ENCODE peak calls at places on chromosomes 5 and 9, in nine cellular contexts. One of them, this sample, is unnamed.

GRCh38 chr5:175517824-175518450 is 39.6 kb downstream of the SFXN1 start:
- DNase-seq in neural progenitor cell: no peak
- DNase-seq in transverse colon: no peak
- DNase-seq in breast epithelium: no peak
- DNase-seq in prostate gland: no peak
- DNase-seq in ovary: no peak
- DNase-seq in mesendoderm: no peak
- DNase-seq in heart right ventricle: no peak
- DNase-seq in uterus: no peak
- DNase-seq in this sample: no peak

GRCh38 chr5:72799721-72800120 is 16.7 kb upstream of the TNPO1 start:
- DNase-seq in neural progenitor cell: no peak
- DNase-seq in transverse colon: no peak
- DNase-seq in breast epithelium: no peak
- DNase-seq in prostate gland: no peak
- DNase-seq in ovary: no peak
- DNase-seq in mesendoderm: no peak
- DNase-seq in heart right ventricle: no peak
- DNase-seq in uterus: no peak
- DNase-seq in this sample: no peak

GRCh38 chr9:86749530-86750275 is 197.6 kb downstream of the GAS1 start:
- DNase-seq in neural progenitor cell: no peak
- DNase-seq in transverse colon: no peak
- DNase-seq in breast epithelium: no peak
- DNase-seq in prostate gland: no peak
- DNase-seq in ovary: no peak
- DNase-seq in mesendoderm: no peak
- DNase-seq in heart right ventricle: no peak
- DNase-seq in uterus: peak; percentile 66
- DNase-seq in this sample: no peak

GRCh38 chr5:153084476-153084875 is 406.0 kb upstream of the GRIA1 start:
- DNase-seq in neural progenitor cell: no peak
- DNase-seq in transverse colon: no peak
- DNase-seq in breast epithelium: no peak
- DNase-seq in prostate gland: no peak
- DNase-seq in ovary: no peak
- DNase-seq in mesendoderm: no peak
- DNase-seq in heart right ventricle: no peak
- DNase-seq in uterus: no peak
- DNase-seq in this sample: no peak

GRCh38 chr5:139648205-139649081 is at the start of gene CXXC5:
- DNase-seq in neural progenitor cell: peak; percentile 94
- DNase-seq in transverse colon: peak; percentile 90
- DNase-seq in breast epithelium: no peak
- DNase-seq in prostate gland: peak; percentile 82
- DNase-seq in ovary: peak; percentile 49
- DNase-seq in mesendoderm: peak; percentile 94
- DNase-seq in heart right ventricle: peak; percentile 89
- DNase-seq in uterus: peak; percentile 79
- DNase-seq in this sample: peak; percentile 97

GRCh38 chr9:68548241-68548640 is 7.6 kb upstream of the TMEM252 start:
- DNase-seq in neural progenitor cell: no peak
- DNase-seq in transverse colon: no peak
- DNase-seq in breast epithelium: no peak
- DNase-seq in prostate gland: no peak
- DNase-seq in ovary: no peak
- DNase-seq in mesendoderm: no peak
- DNase-seq in heart right ventricle: no peak
- DNase-seq in uterus: no peak
- DNase-seq in this sample: no peak

GRCh38 chr5:147742151-147742550 is 40.4 kb downstream of the JAKMIP2 start:
- DNase-seq in neural progenitor cell: no peak
- DNase-seq in transverse colon: no peak
- DNase-seq in breast epithelium: no peak
- DNase-seq in prostate gland: no peak
- DNase-seq in ovary: no peak
- DNase-seq in mesendoderm: no peak
- DNase-seq in heart right ventricle: no peak
- DNase-seq in uterus: no peak
- DNase-seq in this sample: no peak

GRCh38 chr9:129775443-129775842 is 22.6 kb upstream of the PTGES start:
- DNase-seq in neural progenitor cell: no peak
- DNase-seq in transverse colon: no peak
- DNase-seq in breast epithelium: no peak
- DNase-seq in prostate gland: no peak
- DNase-seq in ovary: no peak
- DNase-seq in mesendoderm: no peak
- DNase-seq in heart right ventricle: no peak
- DNase-seq in uterus: no peak
- DNase-seq in this sample: no peak

GRCh38 chr9:110427497-110428104 is 89.9 kb upstream of the TXNDC8 start:
- DNase-seq in neural progenitor cell: peak; percentile 72
- DNase-seq in transverse colon: peak; percentile 69
- DNase-seq in breast epithelium: no peak
- DNase-seq in prostate gland: no peak
- DNase-seq in ovary: no peak
- DNase-seq in mesendoderm: peak; percentile 71
- DNase-seq in heart right ventricle: peak; percentile 35
- DNase-seq in uterus: no peak
- DNase-seq in this sample: no peak

GRCh38 chr9:21096172-21096900 is 18.6 kb upstream of the IFNB1 start:
- DNase-seq in neural progenitor cell: no peak
- DNase-seq in transverse colon: no peak
- DNase-seq in breast epithelium: no peak
- DNase-seq in prostate gland: no peak
- DNase-seq in ovary: no peak
- DNase-seq in mesendoderm: no peak
- DNase-seq in heart right ventricle: no peak
- DNase-seq in uterus: no peak
- DNase-seq in this sample: no peak

GRCh38 chr5:136772541-136772940 is 407.2 kb upstream of the TRPC7 start:
- DNase-seq in neural progenitor cell: no peak
- DNase-seq in transverse colon: no peak
- DNase-seq in breast epithelium: no peak
- DNase-seq in prostate gland: no peak
- DNase-seq in ovary: no peak
- DNase-seq in mesendoderm: no peak
- DNase-seq in heart right ventricle: no peak
- DNase-seq in uterus: no peak
- DNase-seq in this sample: no peak

GRCh38 chr5:3931976-3932375 is 336.3 kb downstream of the IRX1 start:
- DNase-seq in neural progenitor cell: peak; percentile 21
- DNase-seq in transverse colon: no peak
- DNase-seq in breast epithelium: peak; percentile 79
- DNase-seq in prostate gland: no peak
- DNase-seq in ovary: no peak
- DNase-seq in mesendoderm: no peak
- DNase-seq in heart right ventricle: no peak
- DNase-seq in uterus: no peak
- DNase-seq in this sample: peak; percentile 4

GRCh38 chr5:159909126-159909525 is 7.2 kb upstream of the ADRA1B start:
- DNase-seq in neural progenitor cell: no peak
- DNase-seq in transverse colon: no peak
- DNase-seq in breast epithelium: no peak
- DNase-seq in prostate gland: no peak
- DNase-seq in ovary: no peak
- DNase-seq in mesendoderm: peak; percentile 36
- DNase-seq in heart right ventricle: no peak
- DNase-seq in uterus: no peak
- DNase-seq in this sample: no peak

GRCh38 chr5:159907689-159908088 is 8.6 kb upstream of the ADRA1B start:
- DNase-seq in neural progenitor cell: no peak
- DNase-seq in transverse colon: no peak
- DNase-seq in breast epithelium: no peak
- DNase-seq in prostate gland: no peak
- DNase-seq in ovary: no peak
- DNase-seq in mesendoderm: no peak
- DNase-seq in heart right ventricle: no peak
- DNase-seq in uterus: no peak
- DNase-seq in this sample: no peak

GRCh38 chr5:159906957-159907356 is 9.3 kb upstream of the ADRA1B start:
- DNase-seq in neural progenitor cell: no peak
- DNase-seq in transverse colon: peak; percentile 67
- DNase-seq in breast epithelium: no peak
- DNase-seq in prostate gland: no peak
- DNase-seq in ovary: no peak
- DNase-seq in mesendoderm: no peak
- DNase-seq in heart right ventricle: no peak
- DNase-seq in uterus: no peak
- DNase-seq in this sample: no peak

GRCh38 chr5:159906463-159906862 is 9.8 kb upstream of the ADRA1B start:
- DNase-seq in neural progenitor cell: no peak
- DNase-seq in transverse colon: no peak
- DNase-seq in breast epithelium: no peak
- DNase-seq in prostate gland: no peak
- DNase-seq in ovary: no peak
- DNase-seq in mesendoderm: no peak
- DNase-seq in heart right ventricle: no peak
- DNase-seq in uterus: no peak
- DNase-seq in this sample: no peak

DNA sequence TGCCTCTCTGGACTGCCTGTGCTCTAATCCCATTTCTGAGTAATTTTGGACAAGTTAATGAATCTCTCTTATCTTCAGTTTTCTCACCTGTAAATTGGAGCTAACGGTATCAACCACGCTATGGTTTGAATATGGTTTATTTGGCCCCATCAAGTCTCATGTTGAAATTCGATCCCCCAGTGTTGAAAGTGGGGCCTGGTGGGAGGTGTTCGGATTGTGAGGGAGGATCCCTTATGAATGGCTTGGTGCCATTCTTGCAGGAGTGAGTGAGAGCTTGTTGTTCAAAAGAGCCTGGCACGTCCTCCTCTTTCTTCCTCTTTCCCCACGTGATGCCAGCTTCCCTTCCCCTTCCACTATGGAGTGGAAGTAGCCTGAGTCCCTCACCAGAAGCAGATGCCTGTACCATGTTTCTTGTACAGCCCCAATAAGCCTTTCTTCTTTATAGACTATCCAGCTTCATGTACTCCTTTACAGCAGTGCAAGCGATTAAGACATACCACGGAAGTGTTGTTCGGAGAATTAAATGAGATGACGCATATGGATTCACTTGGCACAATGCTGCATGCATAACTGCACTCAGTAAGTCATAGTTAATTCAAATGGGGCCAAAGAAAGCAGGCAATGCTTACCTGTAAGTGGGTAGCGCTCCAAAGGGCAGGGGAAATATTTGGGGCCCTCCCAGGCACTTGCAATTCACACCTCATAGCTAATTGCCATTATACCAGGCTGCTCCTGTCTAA is 7.9 kb upstream of the ADRA1B start:
- DNase-seq in neural progenitor cell: no peak
- DNase-seq in transverse colon: no peak
- DNase-seq in breast epithelium: no peak
- DNase-seq in prostate gland: no peak
- DNase-seq in ovary: no peak
- DNase-seq in mesendoderm: peak; percentile 14
- DNase-seq in heart right ventricle: no peak
- DNase-seq in uterus: no peak
- DNase-seq in this sample: no peak
- H3K4me1 ChIP-seq in neural progenitor cell: peaks cover 10% of the 10 kb centered on the region
- H3K4me1 ChIP-seq in transverse colon: peaks cover 5% of the 10 kb centered on the region
- H3K4me1 ChIP-seq in breast epithelium: no peaks in the 10 kb centered on the region
- H3K4me1 ChIP-seq in prostate gland: no peaks in the 10 kb centered on the region
- H3K4me1 ChIP-seq in ovary: peaks cover 7% of the 10 kb centered on the region
- H3K4me1 ChIP-seq in mesendoderm: peaks cover 8% of the 10 kb centered on the region
- H3K4me1 ChIP-seq in heart right ventricle: peaks cover 10% of the 10 kb centered on the region
- H3K4me1 ChIP-seq in uterus: no peaks in the 10 kb centered on the region
- H3K4me1 ChIP-seq in this sample: peaks cover 5% of the 10 kb centered on the region

DNA sequence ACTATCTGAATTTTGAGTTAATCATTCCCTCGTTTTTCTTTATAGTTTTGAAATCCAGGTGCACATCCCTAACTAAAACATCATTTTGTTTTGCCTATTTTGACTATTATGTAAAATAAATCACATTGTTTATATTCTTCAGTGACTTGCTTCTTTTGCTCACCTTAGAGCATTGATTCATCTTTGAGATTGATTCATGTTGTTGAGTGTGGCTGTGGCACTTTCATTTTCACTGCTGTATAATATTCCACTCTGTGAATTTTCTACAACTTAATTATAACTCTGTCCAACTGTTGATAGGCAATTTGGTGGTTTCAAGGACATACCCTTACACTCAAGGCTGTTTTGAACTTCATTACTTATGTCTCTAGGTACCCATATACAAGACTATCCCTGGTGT is 12.5 kb downstream of the NKX2-5 start:
- DNase-seq in neural progenitor cell: no peak
- DNase-seq in transverse colon: no peak
- DNase-seq in breast epithelium: no peak
- DNase-seq in prostate gland: no peak
- DNase-seq in ovary: no peak
- DNase-seq in mesendoderm: no peak
- DNase-seq in heart right ventricle: no peak
- DNase-seq in uterus: no peak
- DNase-seq in this sample: no peak
- H3K4me3 ChIP-seq in neural progenitor cell: no peak overlapping the region
- H3K4me3 ChIP-seq in transverse colon: no peak overlapping the region
- H3K4me3 ChIP-seq in breast epithelium: no peak overlapping the region
- H3K4me3 ChIP-seq in prostate gland: no peak overlapping the region
- H3K4me3 ChIP-seq in ovary: no peak overlapping the region
- H3K4me3 ChIP-seq in mesendoderm: no peak overlapping the region
- H3K4me3 ChIP-seq in heart right ventricle: no peak overlapping the region
- H3K4me3 ChIP-seq in uterus: no peak overlapping the region
- H3K4me3 ChIP-seq in this sample: no peak overlapping the region

GRCh38 chr5:76547242-76547890 is 75.8 kb downstream of the F2RL2 start:
- DNase-seq in neural progenitor cell: no peak
- DNase-seq in transverse colon: no peak
- DNase-seq in breast epithelium: no peak
- DNase-seq in prostate gland: peak; percentile 83
- DNase-seq in ovary: no peak
- DNase-seq in mesendoderm: no peak
- DNase-seq in heart right ventricle: no peak
- DNase-seq in uterus: no peak
- DNase-seq in this sample: no peak
- H3K27ac ChIP-seq in neural progenitor cell: no peak overlapping the region
- H3K27ac ChIP-seq in transverse colon: peak overlapping the region; percentile 78
- H3K27ac ChIP-seq in breast epithelium: peak overlapping the region; percentile 65
- H3K27ac ChIP-seq in prostate gland: peak overlapping the region; percentile 71
- H3K27ac ChIP-seq in ovary: no peak overlapping the region
- H3K27ac ChIP-seq in mesendoderm: no peak overlapping the region
- H3K27ac ChIP-seq in heart right ventricle: no peak overlapping the region
- H3K27ac ChIP-seq in uterus: no peak overlapping the region
- H3K27ac ChIP-seq in this sample: peak overlapping the region; percentile 19

DNA sequence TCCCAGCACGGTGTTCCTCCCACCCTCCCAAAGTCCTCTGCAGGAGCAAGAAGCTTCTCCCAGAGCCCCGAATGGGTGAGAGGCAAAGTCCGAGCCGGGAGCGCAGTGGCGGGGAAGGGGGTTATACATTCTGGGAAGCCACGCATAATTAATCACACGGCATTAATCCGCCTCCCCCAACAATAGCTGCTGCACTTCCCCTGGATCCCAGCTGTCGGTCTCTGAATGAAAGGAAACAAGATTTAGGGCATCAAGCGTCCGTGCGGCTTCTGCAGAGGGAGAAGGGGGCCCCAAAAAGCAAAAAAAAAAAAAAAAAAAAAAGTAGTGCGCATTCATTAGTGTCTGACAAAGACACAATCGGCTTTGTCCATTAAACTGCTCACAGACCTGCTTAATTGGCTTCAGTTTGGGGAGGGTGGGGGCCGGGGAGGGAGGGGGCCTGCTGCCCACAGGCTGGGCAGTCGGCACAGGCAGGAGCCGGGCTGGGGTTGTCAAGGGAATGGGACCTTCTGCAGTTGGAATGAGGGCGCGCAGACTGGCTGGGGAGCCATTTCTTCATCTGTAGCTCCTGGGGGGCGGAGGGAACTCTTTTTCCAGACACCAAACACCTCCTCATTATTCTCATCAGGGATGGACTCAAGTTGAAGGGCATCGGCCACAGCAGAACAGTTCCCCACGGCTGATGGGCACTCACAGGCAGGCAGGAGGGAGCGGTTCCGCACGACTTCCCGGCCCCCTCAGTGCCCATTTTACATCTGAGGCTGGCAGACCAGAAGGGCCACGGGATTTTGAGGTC is 3.4 kb downstream of the NOTCH1 start:
- DNase-seq in neural progenitor cell: peak; percentile 94
- DNase-seq in transverse colon: no peak
- DNase-seq in breast epithelium: no peak
- DNase-seq in prostate gland: no peak
- DNase-seq in ovary: no peak
- DNase-seq in mesendoderm: no peak
- DNase-seq in heart right ventricle: no peak
- DNase-seq in uterus: no peak
- DNase-seq in this sample: no peak
- H3K4me1 ChIP-seq in neural progenitor cell: peaks cover 48% of the 10 kb centered on the region
- H3K4me1 ChIP-seq in transverse colon: peaks cover 85% of the 10 kb centered on the region
- H3K4me1 ChIP-seq in breast epithelium: peaks cover 9% of the 10 kb centered on the region
- H3K4me1 ChIP-seq in prostate gland: peaks cover 19% of the 10 kb centered on the region
- H3K4me1 ChIP-seq in ovary: peaks cover 9% of the 10 kb centered on the region
- H3K4me1 ChIP-seq in mesendoderm: peaks cover 6% of the 10 kb centered on the region
- H3K4me1 ChIP-seq in heart right ventricle: peaks cover 80% of the 10 kb centered on the region
- H3K4me1 ChIP-seq in uterus: peaks cover 19% of the 10 kb centered on the region
- H3K4me1 ChIP-seq in this sample: peaks cover 71% of the 10 kb centered on the region

This sample was measured in upper lobe of left lung.